ENCODE peak calls at places on chromosomes 4 and X, in eight cellular contexts. D, I, O, B, Y, S, A and T are unnamed samples.

GRCh38 chrX:15301924-15302323 is 13.5 kb downstream of the ASB11 start:
- DNase-seq in A (peak; percentile 16), I (no peak), B (no peak), S (peak; percentile 13), D (peak; percentile 40), O (peak; percentile 81), Y (no peak), T (no peak)

GRCh38 chrX:1380672-1381233 is 11.2 kb downstream of the SLC25A6 start:
- DNase-seq in O (peak; percentile 63), B (no peak), I (peak; percentile 51), Y (no peak), D (no peak), A (peak; percentile 11), S (no peak), T (no peak)

GRCh38 chrX:26574208-26574607 is 358.2 kb downstream of the MAGEB5 start:
- DNase-seq in S (no peak), I (no peak), D (no peak), O (no peak), B (no peak), Y (no peak), A (no peak), T (no peak)

GRCh38 chr4:20043992-20044391 is 207.7 kb upstream of the SLIT2 start:
- DNase-seq in A (no peak), O (no peak), D (peak; percentile 61), Y (no peak), S (no peak), I (peak; percentile 50), B (no peak), T (no peak)

GRCh38 chr4:114132830-114133229 is 153.4 kb upstream of the ARSJ start:
- DNase-seq in I (peak; percentile 40), S (no peak), Y (no peak), D (no peak), A (no peak), B (no peak), O (no peak), T (no peak)

GRCh38 chr4:15317246-15317645 is 110.6 kb upstream of the C1QTNF7 start:
- DNase-seq in B (no peak), Y (no peak), O (no peak), S (no peak), A (no peak), D (peak; percentile 15), I (no peak), T (no peak)

GRCh38 chr4:186190456-186191265 is 706 bp upstream of the CYP4V2 start:
- DNase-seq in A (peak; percentile 46), I (peak; percentile 68), O (peak; percentile 75), B (no peak), S (peak; percentile 6), D (peak; percentile 10), Y (peak; percentile 33), T (no peak)

GRCh38 chr4:48557478-48557877 is 67.4 kb downstream of the ZAR1 start:
- DNase-seq in B (no peak), S (no peak), Y (no peak), D (no peak), A (no peak), O (no peak), I (peak; percentile 12), T (no peak)

GRCh38 chr4:15238720-15239119 is 189.1 kb upstream of the C1QTNF7 start:
- DNase-seq in Y (no peak), I (peak; percentile 69), S (no peak), O (no peak), D (peak; percentile 58), A (peak; percentile 31), B (no peak), T (no peak)

GRCh38 chrX:31333181-31333831 is 261.5 kb upstream of the FTHL17 start:
- DNase-seq in I (peak; percentile 51), A (no peak), B (no peak), D (peak; percentile 61), O (no peak), S (peak; percentile 24), Y (no peak), T (peak; percentile 25)

GRCh38 chr4:169137555-169137920 is 127.5 kb upstream of the CBR4 start:
- DNase-seq in A (no peak), O (no peak), I (peak; percentile 9), D (no peak), S (no peak), B (no peak), Y (no peak), T (no peak)

GRCh38 chr4:137531951-137532868 is at the start of gene PCDH18:
- DNase-seq in S (peak; percentile 96), B (peak; percentile 98), Y (peak; percentile 76), D (peak; percentile 98), I (peak; percentile 97), O (peak; percentile 97), A (peak; percentile 94), T (peak; percentile 98)

GRCh38 chr4:89119836-89120235 is 8.5 kb downstream of the TIGD2 start:
- DNase-seq in A (no peak), D (no peak), I (no peak), Y (no peak), O (no peak), S (no peak), B (no peak), T (no peak)

GRCh38 chr4:114191496-114191895 is 212.0 kb upstream of the ARSJ start:
- DNase-seq in Y (no peak), S (no peak), O (no peak), D (no peak), I (no peak), B (no peak), A (no peak), T (no peak)

GRCh38 chrX:80766916-80767315 is 42.8 kb downstream of the BRWD3 start:
- DNase-seq in O (no peak), B (no peak), I (no peak), Y (no peak), D (no peak), S (no peak), A (no peak), T (no peak)

GRCh38 chr4:40280586-40280985 is 54.5 kb upstream of the CHRNA9 start:
- DNase-seq in O (peak; percentile 14), S (no peak), B (no peak), Y (no peak), A (no peak), I (no peak), D (no peak), T (no peak)

GRCh38 chr4:52572936-52573485 is 86.1 kb downstream of the USP46 start:
- DNase-seq in D (peak; percentile 79), O (no peak), B (no peak), Y (no peak), A (no peak), I (no peak), S (peak; percentile 42), T (peak; percentile 31)

GRCh38 chr4:151418385-151418784 is 9.4 kb downstream of the FHIP1A start:
- DNase-seq in D (peak; percentile 79), O (no peak), A (no peak), B (no peak), Y (no peak), S (peak; percentile 73), I (no peak), T (peak; percentile 29)

GRCh38 chrX:71679575-71680207 is 12.3 kb downstream of the LOC101059915 start:
- DNase-seq in B (no peak), D (no peak), A (no peak), Y (no peak), I (no peak), S (no peak), O (no peak), T (no peak)

GRCh38 chrX:106397788-106398538 is 213.8 kb upstream of the RADX start:
- DNase-seq in A (no peak), Y (no peak), D (no peak), B (no peak), O (no peak), I (peak; percentile 1), S (no peak), T (no peak)
- TF ChIP-seq CTCF in A (peak; percentile 16), Y (peak; percentile 25), D (no peak), B (peak; percentile 23), O (no peak), I (peak; percentile 15), S (no peak), T (no peak)

GRCh38 chr4:183599284-183599683 is 59.7 kb downstream of the RWDD4 start:
- DNase-seq in Y (no peak), B (no peak), A (no peak), S (no peak), O (no peak), I (no peak), D (no peak), T (no peak)

GRCh38 chr4:183599690-183600089 is 59.3 kb downstream of the RWDD4 start:
- DNase-seq in Y (no peak), D (no peak), S (no peak), A (no peak), O (no peak), B (no peak), I (no peak), T (no peak)

GRCh38 chr4:183601381-183601780 is 57.6 kb downstream of the RWDD4 start:
- DNase-seq in B (no peak), I (no peak), Y (no peak), D (no peak), A (no peak), S (no peak), O (no peak), T (no peak)

GRCh38 chr4:183602444-183603102 is 56.4 kb downstream of the RWDD4 start:
- DNase-seq in D (peak; percentile 23), A (peak; percentile 41), Y (no peak), O (no peak), B (no peak), S (no peak), I (no peak), T (no peak)

DNA sequence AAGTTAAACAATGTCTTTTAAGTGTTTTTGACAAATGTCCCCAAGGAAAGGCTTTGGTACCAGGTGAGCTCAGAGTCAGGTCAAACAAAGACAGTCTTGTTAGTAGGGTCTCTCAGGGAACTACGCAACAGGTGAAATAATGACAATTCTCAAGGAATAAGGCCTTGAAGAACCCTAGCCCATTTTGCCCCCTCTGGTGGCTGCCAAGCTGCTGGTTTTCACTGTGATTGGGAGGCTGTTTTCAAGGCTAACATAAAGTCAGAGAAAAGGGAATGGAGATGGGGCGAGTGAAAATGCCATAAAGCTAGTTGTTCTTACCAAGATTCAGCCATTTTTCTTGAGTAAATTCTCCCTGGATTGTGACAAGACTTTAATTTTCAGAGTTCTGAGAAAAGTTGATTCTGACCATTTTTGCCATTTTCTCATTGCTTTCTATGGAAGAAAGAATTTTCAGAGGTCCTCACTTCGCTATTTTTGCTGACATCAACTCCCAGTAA is 58.7 kb downstream of the RWDD4 start:
- DNase-seq in I (peak; percentile 28), O (no peak), A (no peak), S (no peak), B (no peak), D (no peak), Y (no peak), T (no peak)
- TF ChIP-seq CTCF in I (peak; percentile 54), O (no peak), A (no peak), S (peak; percentile 39), B (no peak), D (peak; percentile 49), Y (no peak), T (peak; percentile 44)

DNA sequence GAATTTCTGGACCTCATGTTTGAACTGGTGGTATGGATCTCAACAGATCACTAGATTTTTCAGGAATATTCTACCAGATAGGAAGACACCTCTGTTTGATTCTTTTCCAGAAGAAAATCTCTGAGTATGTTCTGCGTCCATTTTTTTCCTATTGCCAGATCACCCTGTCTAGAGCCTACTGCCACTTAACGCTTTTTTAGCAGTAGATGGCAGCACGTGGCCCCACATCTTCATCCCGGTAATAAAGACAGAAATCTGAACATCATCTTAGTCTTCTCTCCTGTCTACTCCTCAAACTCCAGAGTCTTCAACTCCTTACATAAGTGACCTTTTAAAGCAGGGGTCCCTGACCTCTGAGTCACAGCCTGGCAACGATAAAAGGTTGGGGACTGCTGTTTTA is 184.7 kb downstream of the TMA16 start:
- DNase-seq in B (no peak), S (no peak), D (no peak), A (no peak), I (peak; percentile 67), Y (no peak), O (no peak), T (no peak)
- TF ChIP-seq CTCF in B (no peak), S (peak; percentile 22), D (no peak), A (no peak), I (peak; percentile 64), Y (no peak), O (no peak), T (no peak)

GRCh38 chr4:2441393-2442174 is 22.8 kb downstream of the CFAP99 start:
- DNase-seq in D (peak; percentile 38), B (no peak), A (peak; percentile 81), O (no peak), I (peak; percentile 88), S (no peak), Y (no peak), T (no peak)
- TF ChIP-seq CTCF in D (peak; percentile 60), B (no peak), A (peak; percentile 65), O (peak; percentile 41), I (peak; percentile 98), S (peak; percentile 70), Y (peak; percentile 46), T (peak; percentile 73)